ENCODE peak calls at places on chromosomes 7 and 10, in six cellular contexts. P is K562, X is HepG2, C is HCT116, Y is GM12878, W is H1. K is an unnamed sample.
A peak's percentile ranks its signal among the peaks of the same experiment; 100 is the strongest.

GRCh38 chr7:103632972-103633371 is 187.0 kb upstream of the SLC26A5 start:
- DNase-seq in X (no peak), P (no peak), W (no peak), Y (no peak), C (no peak), K (no peak)

GRCh38 chr7:90570373-90570959 is 25.7 kb upstream of the CDK14 start:
- DNase-seq in W (no peak), Y (no peak), C (no peak), P (no peak), X (no peak), K (no peak)

GRCh38 chr7:132703742-132704141 is 127.5 kb upstream of the PLXNA4 start:
- DNase-seq in C (no peak), X (no peak), P (no peak), Y (no peak), W (no peak), K (no peak)

GRCh38 chr7:120770206-120770605 is 87.7 kb downstream of the TSPAN12 start:
- DNase-seq in P (no peak), C (no peak), W (no peak), X (no peak), Y (no peak), K (no peak)

GRCh38 chr10:133336131-133337078 is at the start of gene CALY:
- DNase-seq in Y (no peak), C (no peak), W (peak; percentile 77), X (no peak), P (peak; percentile 53), K (no peak)

GRCh38 chr10:69043931-69044531 is 43.9 kb upstream of the SRGN start:
- DNase-seq in Y (no peak), P (no peak), C (no peak), X (no peak), W (no peak), K (no peak)

GRCh38 chr7:142901426-142902259 is 16.1 kb upstream of the TRPV6 start:
- DNase-seq in P (no peak), W (no peak), Y (no peak), C (no peak), X (no peak), K (no peak)

GRCh38 chr10:75987610-75988009 is 556.2 kb downstream of the LRMDA start:
- DNase-seq in C (no peak), X (peak; percentile 53), P (no peak), W (no peak), Y (no peak), K (no peak)

GRCh38 chr10:126014309-126014708 is 117.9 kb downstream of the FANK1 start:
- DNase-seq in P (no peak), C (no peak), X (no peak), W (no peak), Y (no peak), K (no peak)

GRCh38 chr10:44932338-44933116 is 21.4 kb downstream of the TMEM72 start:
- DNase-seq in C (peak; percentile 56), W (peak; percentile 99), Y (peak; percentile 53), P (peak; percentile 84), X (peak; percentile 76), K (peak; percentile 61)
- H3K9ac ChIP-seq in C (no peak overlapping the region), W (no peak overlapping the region), Y (no peak overlapping the region), P (peak overlapping the region; percentile 14), X (no peak overlapping the region), K (peak overlapping the region; percentile 2)

DNA sequence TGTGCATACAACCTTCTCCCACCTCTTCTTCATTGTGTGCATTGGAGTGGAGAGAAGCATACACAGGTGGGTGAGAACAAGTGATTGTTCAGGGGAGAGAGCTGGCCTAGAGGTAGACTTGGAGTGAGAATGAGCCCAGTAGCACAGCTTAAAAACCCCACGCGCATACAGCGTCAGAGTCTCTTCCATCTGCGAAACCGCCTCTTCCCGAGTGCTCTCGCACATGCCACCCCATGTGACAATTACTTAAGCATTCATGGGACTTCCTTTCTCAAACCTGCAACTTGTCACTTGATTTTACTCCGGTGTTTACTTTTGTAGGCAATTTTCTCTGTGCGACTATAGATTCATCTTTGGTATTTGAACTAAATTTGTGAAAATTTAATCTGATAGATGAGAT is 176.8 kb upstream of the AGK start:
- DNase-seq in C (no peak), X (no peak), W (no peak), Y (no peak), P (no peak), K (no peak)
- H3K4me1 ChIP-seq in C (no peaks in the 10 kb centered on the region), X (no peaks in the 10 kb centered on the region), W (no peaks in the 10 kb centered on the region), Y (no peaks in the 10 kb centered on the region), P (no peaks in the 10 kb centered on the region), K (no peaks in the 10 kb centered on the region)

DNA sequence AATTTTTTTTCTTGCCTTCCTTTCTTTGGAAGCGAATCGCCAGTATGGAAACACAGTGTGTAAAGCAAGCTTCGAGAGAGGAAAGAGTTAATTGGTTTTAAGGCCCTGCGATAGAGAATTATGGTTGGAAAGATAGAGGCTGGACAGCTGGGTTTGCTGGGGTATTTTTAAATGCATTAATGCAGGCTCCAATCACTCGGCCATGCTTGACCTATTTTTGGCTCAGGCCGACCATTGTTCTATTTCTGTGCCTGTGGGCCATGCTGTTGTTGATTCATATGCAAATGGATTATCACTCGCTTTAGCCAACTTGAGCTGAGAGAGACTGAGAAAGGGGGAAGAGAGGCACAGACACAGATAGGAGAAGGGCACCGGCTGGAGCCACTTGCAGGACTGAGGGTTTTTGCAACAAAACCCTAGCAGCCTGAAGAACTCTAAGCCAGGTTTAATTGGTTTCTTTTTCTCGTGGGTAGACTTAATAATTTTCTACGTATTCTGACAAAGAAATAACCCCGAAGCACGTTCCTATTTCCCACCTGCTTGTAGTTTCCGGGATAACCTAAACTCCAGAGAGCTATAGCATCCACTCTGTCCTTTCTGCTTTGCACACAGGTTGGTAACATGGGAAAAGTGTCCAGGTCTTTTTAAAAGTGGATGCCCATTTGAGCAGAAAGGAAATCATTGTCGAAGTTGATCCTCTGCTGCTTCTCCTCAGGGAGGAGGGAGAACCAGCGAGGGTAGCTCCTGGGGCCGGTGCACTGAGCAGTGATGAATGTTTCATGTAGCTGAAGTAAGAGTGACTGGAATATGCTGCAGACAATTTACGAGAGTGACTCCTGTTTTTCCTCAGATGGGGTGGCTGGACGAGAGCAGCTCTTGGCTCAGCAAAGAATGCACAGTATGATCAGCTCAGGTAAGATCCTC is at the start of gene HDAC9:
- DNase-seq in W (peak; percentile 57), P (no peak), X (no peak), C (no peak), Y (peak; percentile 56), K (peak; percentile 86)
- TF ChIP-seq ZNF274 in W (no peak), P (no peak), X (no peak), C (no peak), Y (no peak), K (no peak)

DNA sequence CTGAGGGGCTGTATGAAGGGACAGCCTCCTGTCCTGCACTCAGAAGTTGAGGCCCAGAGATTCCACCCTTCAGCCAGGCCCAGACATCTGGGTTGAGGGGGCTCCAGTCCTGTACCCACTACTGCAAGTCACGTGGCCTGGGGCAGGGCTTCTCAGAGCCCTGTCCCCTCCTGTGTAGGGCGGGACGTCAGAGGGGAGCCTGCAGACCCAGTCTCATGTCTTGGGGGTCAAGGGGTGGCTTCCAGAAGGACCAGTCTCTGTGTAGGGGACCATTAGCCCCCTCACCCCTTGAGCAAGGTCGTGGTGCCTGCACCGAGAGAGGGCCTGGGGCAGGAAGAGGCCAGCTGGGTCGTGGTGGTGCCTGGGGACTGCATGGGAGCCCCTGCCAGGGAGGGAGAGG is 593 bp upstream of the PILRA start:
- DNase-seq in X (no peak), Y (no peak), C (no peak), P (no peak), W (no peak), K (no peak)
- H3K9ac ChIP-seq in X (no peak overlapping the region), Y (no peak overlapping the region), C (no peak overlapping the region), P (peak overlapping the region; percentile 76), W (no peak overlapping the region), K (no peak overlapping the region)

DNA sequence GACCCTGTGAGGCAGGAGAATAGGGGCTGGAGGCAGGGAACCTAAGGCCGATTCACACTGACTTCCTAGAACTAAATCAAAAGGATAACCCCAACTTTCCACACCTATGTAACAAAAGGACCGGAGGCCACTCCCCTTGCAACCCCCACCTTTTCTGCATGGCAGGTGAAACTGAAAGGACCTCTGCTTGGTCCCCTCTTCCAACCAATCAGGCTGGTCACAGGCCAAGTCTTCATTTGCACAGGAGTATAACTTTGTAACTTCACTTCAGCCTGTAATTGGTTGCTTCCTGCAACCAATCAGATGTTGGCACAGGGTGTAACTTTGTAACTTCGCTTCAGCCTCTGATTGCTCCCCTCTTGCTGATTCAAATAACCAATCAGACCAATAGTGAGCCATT is 190.1 kb downstream of the FAM107B start:
- DNase-seq in Y (no peak), X (no peak), W (no peak), P (no peak), C (no peak), K (no peak)
- H3K4me1 ChIP-seq in Y (peaks cover 67% of the 10 kb centered on the region), X (peaks cover 78% of the 10 kb centered on the region), W (peaks cover 13% of the 10 kb centered on the region), P (no peaks in the 10 kb centered on the region), C (peaks cover 16% of the 10 kb centered on the region), K (no peaks in the 10 kb centered on the region)

GRCh38 chr10:116848912-116849270 is 408 bp upstream of the ENO4 start:
- DNase-seq in P (no peak), C (no peak), X (no peak), Y (no peak), W (no peak), K (no peak)
- TF ChIP-seq ZNF274 in P (no peak), C (no peak), X (no peak), Y (no peak), W (no peak), K (no peak)

GRCh38 chr7:36732806-36733205 is 8.5 kb upstream of the AOAH start:
- DNase-seq in Y (no peak), X (no peak), W (no peak), P (no peak), C (no peak), K (no peak)

GRCh38 chr7:36736827-36737211 is 12.5 kb upstream of the AOAH start:
- DNase-seq in Y (peak; percentile 50), P (no peak), X (no peak), C (no peak), W (no peak), K (no peak)

GRCh38 chr7:36734731-36735130 is 10.4 kb upstream of the AOAH start:
- DNase-seq in X (no peak), P (no peak), W (no peak), C (no peak), Y (no peak), K (no peak)

GRCh38 chr7:36736090-36736826 is 12.0 kb upstream of the AOAH start:
- DNase-seq in Y (no peak), X (no peak), P (no peak), W (no peak), C (no peak), K (no peak)

GRCh38 chr7:36735172-36735571 is 10.9 kb upstream of the AOAH start:
- DNase-seq in W (no peak), C (no peak), X (no peak), Y (no peak), P (no peak), K (no peak)
- H3K9ac ChIP-seq in W (no peak overlapping the region), C (no peak overlapping the region), X (no peak overlapping the region), Y (no peak overlapping the region), P (no peak overlapping the region), K (no peak overlapping the region)

GRCh38 chr10:95377950-95378349 is 87.1 kb upstream of the PDLIM1 start:
- DNase-seq in P (no peak), X (no peak), Y (no peak), W (no peak), C (no peak), K (no peak)
- H3K4me1 ChIP-seq in P (no peaks in the 10 kb centered on the region), X (no peaks in the 10 kb centered on the region), Y (peaks cover 16% of the 10 kb centered on the region), W (no peaks in the 10 kb centered on the region), C (no peaks in the 10 kb centered on the region), K (no peaks in the 10 kb centered on the region)

K was measured in NT2/D1.